ENCODE peak calls at places on chromosomes 5 and 9, in seven cellular contexts. A is K562, W is HCT116, Y is GM12878, E is WTC11, H is H1, P is HepG2. G is an unnamed sample.

GRCh38 chr5:38540348-38540747 is 16.1 kb downstream of the LIFR start:
- DNase-seq in Y (no peak), P (no peak), A (no peak), W (no peak), E (no peak), H (no peak), G (no peak)

GRCh38 chr9:89886281-89886700 is 281.5 kb downstream of the GADD45G start:
- DNase-seq in A (no peak), W (no peak), P (no peak), H (peak; percentile 19), E (no peak), Y (no peak), G (no peak)

GRCh38 chr9:28439688-28440087 is 866.4 kb upstream of the C9orf72 start:
- DNase-seq in A (no peak), W (no peak), H (no peak), E (no peak), P (no peak), Y (no peak), G (no peak)

GRCh38 chr9:36074870-36075532 is 38.3 kb downstream of the RECK start:
- DNase-seq in H (no peak), W (no peak), A (no peak), E (no peak), P (peak; percentile 17), Y (no peak), G (no peak)

GRCh38 chr5:125870271-125870670 is 552.9 kb upstream of the GRAMD2B start:
- DNase-seq in W (no peak), Y (no peak), A (no peak), P (no peak), E (no peak), H (no peak), G (no peak)

GRCh38 chr9:95211028-95211427 is 106.5 kb downstream of the FANCC start:
- DNase-seq in W (no peak), P (no peak), Y (no peak), H (no peak), E (no peak), A (no peak), G (no peak)

GRCh38 chr5:44002381-44002901 is 386.8 kb downstream of the FGF10 start:
- DNase-seq in W (peak; percentile 2), Y (no peak), E (no peak), H (no peak), P (peak; percentile 98), A (no peak), G (no peak)

GRCh38 chr9:91306261-91306660 is 55.5 kb downstream of the AUH start:
- DNase-seq in E (no peak), A (no peak), Y (no peak), P (no peak), H (no peak), W (no peak), G (no peak)

GRCh38 chr9:133188006-133188842 is 20.8 kb downstream of the OBP2B start:
- DNase-seq in P (peak; percentile 42), H (no peak), Y (no peak), W (peak; percentile 39), E (peak; percentile 75), A (peak; percentile 38), G (peak; percentile 65)

GRCh38 chr9:71830131-71830530 is 61.8 kb upstream of the CEMIP2 start:
- DNase-seq in H (no peak), P (no peak), Y (no peak), A (no peak), W (no peak), E (no peak), G (no peak)

GRCh38 chr5:123487298-123487697 is 24.7 kb upstream of the CSNK1G3 start:
- DNase-seq in Y (no peak), E (no peak), H (no peak), P (no peak), A (no peak), W (no peak), G (no peak)

GRCh38 chr9:37727002-37727401 is 26.6 kb upstream of the TRMT10B start:
- DNase-seq in A (no peak), H (no peak), Y (no peak), E (no peak), P (no peak), W (no peak), G (no peak)

GRCh38 chr9:134461436-134461982 is 135.3 kb downstream of the RXRA start:
- DNase-seq in H (no peak), P (no peak), A (no peak), E (no peak), Y (no peak), W (no peak), G (no peak)

GRCh38 chr9:83188272-83188671 is 125.3 kb upstream of the RASEF start:
- DNase-seq in W (no peak), P (no peak), E (no peak), A (no peak), Y (no peak), H (no peak), G (no peak)

GRCh38 chr9:129235931-129236331 is 57.9 kb upstream of the IER5L start:
- DNase-seq in P (no peak), E (no peak), A (no peak), Y (no peak), H (no peak), W (no peak), G (no peak)

GRCh38 chr5:140131967-140132409 is 6.3 kb downstream of the IGIP start:
- DNase-seq in E (no peak), P (no peak), H (no peak), Y (no peak), W (peak; percentile 33), A (no peak), G (no peak)

DNA sequence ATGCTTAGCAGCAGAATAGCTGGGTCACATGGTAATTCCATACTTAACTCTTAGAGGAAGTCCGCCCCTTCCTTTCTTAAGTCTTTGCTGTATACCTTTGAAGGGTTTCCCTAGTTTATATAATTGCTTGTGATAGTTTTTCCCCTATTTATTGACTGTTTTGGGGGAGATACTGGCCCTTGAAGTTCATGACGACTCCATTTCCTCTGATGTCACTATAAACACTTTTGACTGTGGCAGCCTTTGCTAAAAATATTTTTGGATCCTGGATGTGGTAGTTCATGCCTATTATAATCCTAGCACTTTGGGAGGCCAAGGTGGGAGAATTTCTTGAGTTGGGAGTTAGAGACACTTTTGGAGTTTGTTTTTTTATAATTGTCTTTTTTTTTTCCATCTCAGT is 38.4 kb downstream of the NSD1 start:
- DNase-seq in E (no peak), H (no peak), A (no peak), P (no peak), W (no peak), Y (no peak), G (no peak)
- TF ChIP-seq SP1 in E (no peak), H (no peak), A (no peak), P (no peak), W (no peak), Y (no peak), G (no peak)

GRCh38 chr9:78021692-78022091 is 9.9 kb downstream of the GNAQ start:
- DNase-seq in H (no peak), W (no peak), P (no peak), Y (no peak), A (no peak), E (no peak), G (no peak)
- TF ChIP-seq SP1 in H (no peak), W (no peak), P (no peak), Y (no peak), A (no peak), E (no peak), G (no peak)

GRCh38 chr5:58322453-58322852 is 137.4 kb downstream of the PLK2 start:
- DNase-seq in A (no peak), Y (no peak), P (no peak), W (no peak), E (no peak), H (no peak), G (no peak)
- TF ChIP-seq SP1 in A (no peak), Y (no peak), P (no peak), W (no peak), E (no peak), H (no peak), G (no peak)

GRCh38 chr5:149288437-149288836 is 16.8 kb downstream of the AFAP1L1 start:
- DNase-seq in A (no peak), E (no peak), Y (no peak), H (no peak), W (no peak), P (no peak), G (no peak)
- TF ChIP-seq SP1 in A (no peak), E (no peak), Y (no peak), H (no peak), W (no peak), P (no peak), G (no peak)

DNA sequence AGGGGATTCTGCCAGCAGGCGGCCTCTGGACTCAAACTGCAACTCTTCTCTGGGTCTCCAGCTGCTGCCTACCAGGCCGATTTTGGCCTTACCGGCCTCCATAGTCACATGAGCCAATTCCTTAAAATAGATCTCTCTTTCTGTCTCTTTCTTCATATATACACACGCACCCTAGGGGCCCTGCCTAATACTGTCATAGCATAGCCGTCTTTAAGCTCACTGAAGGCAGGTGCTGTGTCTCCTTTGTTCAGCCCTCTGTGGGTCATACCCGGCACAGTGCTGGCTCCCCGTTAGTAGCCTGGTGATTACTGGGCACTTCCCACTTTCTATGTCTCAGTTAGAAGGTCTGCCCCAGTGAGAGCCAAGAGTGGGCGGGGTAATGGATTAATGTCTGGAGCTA is 140.9 kb downstream of the HSPA4 start:
- DNase-seq in P (no peak), A (no peak), Y (no peak), H (no peak), W (no peak), E (no peak), G (no peak)
- TF ChIP-seq SP1 in P (no peak), A (no peak), Y (no peak), H (no peak), W (no peak), E (no peak), G (no peak)

GRCh38 chr5:59065551-59065950 is 482.7 kb downstream of the RAB3C start:
- DNase-seq in P (no peak), E (no peak), A (no peak), W (no peak), Y (no peak), H (no peak), G (no peak)

GRCh38 chr5:59061377-59061776 is 478.5 kb downstream of the RAB3C start:
- DNase-seq in Y (no peak), H (no peak), E (no peak), P (peak; percentile 73), A (no peak), W (no peak), G (no peak)

GRCh38 chr5:59066367-59067163 is 483.7 kb downstream of the RAB3C start:
- DNase-seq in Y (no peak), P (no peak), E (no peak), W (no peak), H (no peak), A (no peak), G (no peak)

GRCh38 chr5:59064256-59064655 is 481.4 kb downstream of the RAB3C start:
- DNase-seq in E (no peak), H (no peak), P (no peak), Y (no peak), W (no peak), A (no peak), G (no peak)

GRCh38 chr5:59062986-59063683 is 480.3 kb downstream of the RAB3C start:
- DNase-seq in E (no peak), H (no peak), Y (no peak), P (peak; percentile 68), W (no peak), A (no peak), G (no peak)
- TF ChIP-seq SP1 in E (no peak), H (no peak), Y (no peak), P (no peak), W (no peak), A (no peak), G (no peak)

GRCh38 chr5:96807099-96807654 is 568 bp downstream of the ERAP1 start:
- DNase-seq in E (no peak), W (no peak), H (no peak), A (peak; percentile 74), P (peak; percentile 61), Y (no peak), G (peak; percentile 64)
- TF ChIP-seq SP1 in E (no peak), W (no peak), H (no peak), A (no peak), P (no peak), Y (no peak), G (no peak)